ENCODE peak calls at places on chromosomes 5 and 9, in six cellular contexts. E is IMR-90, H is heart left ventricle, A is Peyer's patch, Q is cardiac muscle cell, M is hepatocyte. O is an unnamed sample.

GRCh38 chr5:73691301-73691700 is 65.3 kb downstream of the ARHGEF28 start:
- DNase-seq in E (peak; percentile 52), M (no peak), A (no peak), H (no peak), Q (no peak), O (no peak)

GRCh38 chr9:30967484-30967883 is 1417.0 kb upstream of the ACO1 start:
- DNase-seq in A (no peak), M (peak; percentile 11), H (no peak), E (no peak), Q (no peak), O (peak; percentile 6)

GRCh38 chr9:128442150-128442549 is 13.7 kb upstream of the ODF2 start:
- DNase-seq in H (no peak), M (no peak), A (no peak), E (no peak), Q (no peak), O (no peak)

GRCh38 chr9:109010676-109011655 is 2.3 kb downstream of the CTNNAL1 start:
- DNase-seq in Q (peak; percentile 84), E (peak; percentile 93), M (peak; percentile 44), H (no peak), A (no peak), O (peak; percentile 24)

GRCh38 chr9:78909566-78909965 is 612.6 kb downstream of the PSAT1 start:
- DNase-seq in E (peak; percentile 52), Q (no peak), H (no peak), A (no peak), M (no peak), O (no peak)

GRCh38 chr9:98231770-98232478 is 23.5 kb downstream of the TBC1D2 start:
- DNase-seq in M (peak; percentile 63), H (no peak), Q (peak; percentile 88), A (no peak), E (peak; percentile 95), O (peak; percentile 79)

GRCh38 chr5:167358868-167359492 is 932.5 kb upstream of the WWC1 start:
- DNase-seq in A (no peak), Q (no peak), E (no peak), H (no peak), M (no peak), O (no peak)

GRCh38 chr5:124264499-124264898 is 481.9 kb downstream of the ZNF608 start:
- DNase-seq in A (no peak), M (no peak), Q (no peak), H (no peak), E (peak; percentile 16), O (no peak)

GRCh38 chr5:168106008-168106761 is 185.3 kb upstream of the WWC1 start:
- DNase-seq in A (no peak), Q (peak; percentile 33), H (no peak), M (no peak), E (peak; percentile 20), O (no peak)

DNA sequence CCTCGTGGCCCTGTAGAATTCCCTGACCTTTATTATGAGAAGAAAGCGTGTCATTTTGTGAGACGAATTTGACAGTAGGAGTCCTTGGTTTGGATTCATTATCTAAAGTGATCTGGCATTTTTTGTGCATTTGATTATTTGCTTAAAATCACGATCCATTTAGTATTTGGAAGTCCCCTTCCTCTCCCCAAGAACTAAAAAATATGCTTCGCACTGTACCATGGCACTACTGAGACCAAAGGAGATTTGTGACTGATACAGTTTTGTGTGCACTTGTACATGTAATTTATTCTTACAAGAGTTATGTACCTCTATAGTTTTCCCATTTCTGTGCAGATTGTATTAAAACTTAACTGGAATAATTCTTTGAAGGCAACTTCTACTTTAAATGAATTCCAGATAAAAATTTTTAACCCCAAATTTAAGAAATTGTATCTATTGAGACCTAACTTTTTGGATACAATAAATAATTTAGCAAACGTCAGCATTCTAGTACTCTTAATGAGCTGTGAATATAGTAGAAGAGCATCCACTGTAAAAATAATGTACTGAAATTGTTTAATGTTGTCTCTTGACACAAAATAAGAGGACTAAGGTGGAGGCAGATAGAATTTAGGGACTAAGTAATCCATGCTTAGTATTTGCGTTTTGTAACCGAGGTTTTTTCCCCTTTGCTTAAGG is 2.1 kb downstream of the MAP3K1 start:
- DNase-seq in M (no peak), E (no peak), Q (no peak), A (no peak), H (no peak), O (peak; percentile 33)
- H3K4me1 ChIP-seq in M (peaks cover 6% of the 10 kb centered on the region), E (peaks cover 6% of the 10 kb centered on the region), Q (peaks cover 23% of the 10 kb centered on the region), A (peaks cover 11% of the 10 kb centered on the region), H (peaks cover 67% of the 10 kb centered on the region), O (peaks cover 2% of the 10 kb centered on the region)

GRCh38 chr5:148255456-148255855 is 13.1 kb upstream of the SPINK13 start:
- DNase-seq in M (no peak), E (no peak), H (no peak), Q (no peak), A (no peak), O (no peak)
- H3K9me3 ChIP-seq in M (no peaks in the 10 kb centered on the region), E (no peaks in the 10 kb centered on the region), H (no peaks in the 10 kb centered on the region), Q (no peaks in the 10 kb centered on the region), A (no peaks in the 10 kb centered on the region), O (no peaks in the 10 kb centered on the region)

GRCh38 chr5:172104021-172104420 is 84.0 kb downstream of the STK10 start:
- DNase-seq in A (no peak), E (no peak), M (no peak), Q (no peak), H (no peak), O (no peak)

GRCh38 chr5:172107606-172108005 is 80.4 kb downstream of the STK10 start:
- DNase-seq in E (peak; percentile 84), Q (peak; percentile 86), H (no peak), M (no peak), A (no peak), O (no peak)

GRCh38 chr5:172104801-172105701 is 83.0 kb downstream of the STK10 start:
- DNase-seq in A (no peak), M (no peak), H (no peak), Q (no peak), E (no peak), O (no peak)

GRCh38 chr5:172105811-172106210 is 82.2 kb downstream of the STK10 start:
- DNase-seq in M (no peak), Q (no peak), E (no peak), A (no peak), H (no peak), O (no peak)

GRCh38 chr5:172106511-172107356 is 81.3 kb downstream of the STK10 start:
- DNase-seq in H (no peak), E (no peak), M (peak; percentile 66), A (peak; percentile 74), Q (peak; percentile 42), O (peak; percentile 26)
- H3K4me1 ChIP-seq in H (peaks cover 83% of the 10 kb centered on the region), E (peaks cover 38% of the 10 kb centered on the region), M (peaks cover 29% of the 10 kb centered on the region), A (peaks cover 14% of the 10 kb centered on the region), Q (peaks cover 12% of the 10 kb centered on the region), O (no peaks in the 10 kb centered on the region)

GRCh38 chr9:138025908-138026307 is 148.3 kb downstream of the CACNA1B start:
- DNase-seq in E (no peak), H (no peak), Q (no peak), M (no peak), A (peak; percentile 34), O (no peak)
- H3K9me3 ChIP-seq in E (peaks cover 3% of the 10 kb centered on the region), H (no peaks in the 10 kb centered on the region), Q (no peaks in the 10 kb centered on the region), M (no peaks in the 10 kb centered on the region), A (no peaks in the 10 kb centered on the region), O (no peaks in the 10 kb centered on the region)

DNA sequence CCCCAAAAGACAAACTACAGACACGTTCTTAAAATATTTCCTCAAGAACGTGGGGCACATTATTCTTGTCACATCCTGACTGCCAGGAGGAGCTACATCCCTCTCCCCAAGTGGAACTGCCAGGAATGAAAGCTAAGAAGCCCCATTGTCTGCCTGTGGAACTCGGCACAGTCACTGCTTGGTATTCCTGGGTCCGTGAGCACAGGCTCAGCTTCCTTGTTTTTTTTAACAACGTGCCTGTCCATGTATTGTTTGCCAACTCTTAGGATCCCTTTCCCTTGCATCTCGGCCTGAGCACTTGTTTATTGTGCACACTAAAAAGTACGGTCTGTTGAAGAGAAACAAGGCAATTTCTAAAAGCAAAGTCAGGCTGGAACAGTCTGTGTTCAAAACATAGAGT is 47.0 kb upstream of the SELENOP start:
- DNase-seq in Q (no peak), H (no peak), A (no peak), E (no peak), M (no peak), O (no peak)
- H3K4me1 ChIP-seq in Q (peaks cover 9% of the 10 kb centered on the region), H (peaks cover 12% of the 10 kb centered on the region), A (no peaks in the 10 kb centered on the region), E (peaks cover 2% of the 10 kb centered on the region), M (peaks cover 36% of the 10 kb centered on the region), O (peaks cover 4% of the 10 kb centered on the region)

GRCh38 chr5:141328231-141328630 is 2.1 kb upstream of the PCDHGA1 start:
- DNase-seq in A (no peak), M (no peak), E (no peak), Q (no peak), H (no peak), O (no peak)
- H3K9me3 ChIP-seq in A (peaks cover 19% of the 10 kb centered on the region), M (peaks cover 3% of the 10 kb centered on the region), E (peaks cover 29% of the 10 kb centered on the region), Q (no peaks in the 10 kb centered on the region), H (no peaks in the 10 kb centered on the region), O (no peaks in the 10 kb centered on the region)

GRCh38 chr9:137201205-137201868 is 796 bp upstream of the TPRN start:
- DNase-seq in M (no peak), H (no peak), E (no peak), A (no peak), Q (no peak), O (no peak)

GRCh38 chr9:137200311-137201204 is at the start of gene TPRN:
- DNase-seq in E (peak; percentile 98), A (peak; percentile 100), M (peak; percentile 100), Q (peak; percentile 100), H (peak; percentile 100), O (peak; percentile 100)

GRCh38 chr9:137202966-137203365 is 2.4 kb upstream of the TPRN start:
- DNase-seq in E (no peak), A (no peak), Q (no peak), H (no peak), M (no peak), O (no peak)

GRCh38 chr9:137205126-137206069 is at the start of the genes NDOR1 and TMEM203:
- DNase-seq in M (peak; percentile 94), Q (peak; percentile 87), A (peak; percentile 96), E (peak; percentile 77), H (peak; percentile 92), O (peak; percentile 86)

DNA sequence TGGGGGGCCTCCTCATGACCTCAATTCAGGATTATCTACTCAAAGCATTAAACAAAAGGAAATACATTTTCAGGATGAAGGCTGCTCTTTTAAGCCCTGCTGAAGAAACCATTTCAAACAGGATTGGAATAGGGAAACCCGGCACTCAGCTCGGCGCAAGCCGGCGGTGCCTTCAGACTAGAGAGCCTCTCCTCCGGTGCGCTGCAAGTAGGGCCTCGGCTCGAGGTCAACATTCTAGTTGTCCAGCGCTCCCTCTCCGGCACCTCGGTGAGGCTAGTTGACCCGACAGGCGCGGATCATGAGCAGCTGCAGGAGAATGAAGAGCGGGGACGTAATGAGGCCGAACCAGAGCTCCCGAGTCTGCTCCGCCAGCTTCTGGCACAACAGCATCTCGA is 720 bp downstream of the TMEM203 start:
- DNase-seq in Q (no peak), H (no peak), E (no peak), A (no peak), M (no peak), O (no peak)
- H3K4me1 ChIP-seq in Q (peaks cover 30% of the 10 kb centered on the region), H (peaks cover 47% of the 10 kb centered on the region), E (peaks cover 10% of the 10 kb centered on the region), A (peaks cover 28% of the 10 kb centered on the region), M (peaks cover 30% of the 10 kb centered on the region), O (peaks cover 13% of the 10 kb centered on the region)

O was measured in small intestine.